ENCODE peak calls at places on chromosome 7, in four cellular contexts. L is WTC11, Q is GM12878, V is K562. O is an unnamed sample.

GRCh38 chr7:147413243-147413642 is 1177.3 kb upstream of the C7orf33 start:
- DNase-seq in L (no peak), Q (no peak), V (no peak), O (no peak)

GRCh38 chr7:70693690-70694356 is 438.1 kb upstream of the GALNT17 start:
- DNase-seq in L (peak), Q (no peak), V (no peak), O (peak)

GRCh38 chr7:158013085-158013668 is 574.4 kb downstream of the PTPRN2 start:
- DNase-seq in L (no peak), Q (no peak), V (no peak), O (no peak)

GRCh38 chr7:120680986-120681385 is 177.0 kb downstream of the TSPAN12 start:
- DNase-seq in L (no peak), Q (no peak), V (no peak), O (no peak)

GRCh38 chr7:129635300-129636029 is 23.9 kb downstream of the NRF1 start:
- DNase-seq in L (peak), Q (peak), V (peak), O (peak)

GRCh38 chr7:106110885-106111670 is 1.0 kb downstream of the SYPL1 start:
- DNase-seq in L (no peak), Q (no peak), V (no peak), O (no peak)

GRCh38 chr7:3267928-3268690 is 32.9 kb upstream of the SDK1 start:
- DNase-seq in L (no peak), Q (no peak), V (no peak), O (no peak)

GRCh38 chr7:30351274-30351673 is 66.9 kb downstream of the ZNRF2 start:
- DNase-seq in L (no peak), Q (no peak), V (no peak), O (no peak)

GRCh38 chr7:139576179-139576973 is 52.9 kb downstream of the CLEC2L start:
- DNase-seq in L (no peak), Q (no peak), V (no peak), O (no peak)

GRCh38 chr7:158263110-158263963 is 324.3 kb downstream of the PTPRN2 start:
- DNase-seq in L (no peak), Q (no peak), V (no peak), O (no peak)

GRCh38 chr7:34249192-34249591 is 343.9 kb downstream of the BMPER start:
- DNase-seq in L (no peak), Q (no peak), V (no peak), O (no peak)

GRCh38 chr7:131302876-131303707 is 24.6 kb upstream of the MKLN1 start:
- DNase-seq in L (peak), Q (no peak), V (no peak), O (no peak)

GRCh38 chr7:93574269-93574645 is 267 bp downstream of the CALCR start:
- DNase-seq in L (no peak), Q (no peak), V (no peak), O (peak)

GRCh38 chr7:98681496-98681895 is 64.4 kb downstream of the NPTX2 start:
- DNase-seq in L (no peak), Q (no peak), V (no peak), O (no peak)

GRCh38 chr7:158812684-158813083 is 16.6 kb downstream of the ESYT2 start:
- DNase-seq in L (no peak), Q (no peak), V (no peak), O (no peak)

GRCh38 chr7:16619979-16620408 is 25.6 kb downstream of the ANKMY2 start:
- DNase-seq in L (no peak), Q (peak), V (no peak), O (no peak)

GRCh38 chr7:137633133-137633532 is 213.6 kb downstream of the DGKI start:
- DNase-seq in L (no peak), Q (no peak), V (no peak), O (no peak)

GRCh38 chr7:55366461-55367138 is 1.5 kb downstream of the LANCL2 start:
- DNase-seq in L (no peak), Q (peak), V (peak), O (peak)

GRCh38 chr7:55539380-55539779 is 32.9 kb downstream of the VOPP1 start:
- DNase-seq in L (no peak), Q (no peak), V (no peak), O (no peak)

GRCh38 chr7:102049765-102050164 is 232.3 kb downstream of the CUX1 start:
- DNase-seq in L (no peak), Q (no peak), V (no peak), O (no peak)
- TF ChIP-seq USF1 in L (no peak), Q (no peak), V (no peak), O (no peak)

GRCh38 chr7:135670179-135670578 is 7.9 kb downstream of the STMP1 start:
- DNase-seq in L (no peak), Q (no peak), V (no peak), O (no peak)
- TF ChIP-seq USF1 in L (no peak), Q (no peak), V (no peak), O (peak)

DNA sequence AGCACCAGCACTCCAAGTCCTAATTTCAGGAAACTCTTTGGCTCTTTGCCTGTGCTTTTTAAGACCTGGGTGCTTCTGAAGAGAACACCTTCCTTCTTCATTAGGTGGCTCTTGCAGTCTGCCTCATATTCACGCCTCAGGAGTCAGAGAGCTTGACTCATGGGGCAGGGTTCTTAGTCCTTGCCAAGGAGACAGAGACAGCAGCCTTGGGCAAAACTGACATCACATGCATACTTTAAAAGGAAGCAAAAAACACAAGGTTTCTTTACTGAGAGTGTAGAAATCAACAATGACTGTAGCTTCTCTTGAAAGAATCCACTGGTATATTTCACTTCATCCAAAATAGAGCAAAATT is 780.6 kb downstream of the INHBA start:
- DNase-seq in L (no peak), Q (no peak), V (no peak), O (no peak)
- TF ChIP-seq USF1 in L (no peak), Q (no peak), V (no peak), O (no peak)

GRCh38 chr7:25478925-25479324 is 250.6 kb upstream of the NPVF start:
- DNase-seq in L (no peak), Q (no peak), V (no peak), O (no peak)
- TF ChIP-seq USF1 in L (no peak), Q (no peak), V (no peak), O (no peak)